ENCODE peak calls at places on chromosomes 13 and 19, in five cellular contexts. F is PC-3, T is NCI-H2081 treated with DMSO at 0.1 percent for 48 hours, R is fibroblast of the aortic adventitia, G is kidney glomerular epithelial cell. X is an unnamed sample.
A peak's percentile ranks its signal among the peaks of the same experiment; 100 is the strongest.

GRCh38 chr13:68627377-68627776 is 1397.2 kb upstream of the PCDH9 start:
- DNase-seq in F (no peak), T (no peak), R (no peak), G (no peak), X (no peak)

GRCh38 chr19:6577410-6578125 is 13.4 kb downstream of the CD70 start:
- DNase-seq in F (no peak), T (no peak), R (peak; percentile 30), G (no peak), X (no peak)

GRCh38 chr13:34174671-34175145 is 356.8 kb downstream of the RFC3 start:
- DNase-seq in F (peak; percentile 27), T (no peak), R (peak; percentile 65), G (no peak), X (no peak)

GRCh38 chr13:41284512-41285288 is 21.3 kb upstream of the MTRF1 start:
- DNase-seq in F (peak; percentile 95), T (no peak), R (peak; percentile 89), G (peak; percentile 74), X (no peak)

GRCh38 chr13:93235258-93236015 is 8.8 kb downstream of the GPC6 start:
- DNase-seq in F (no peak), T (no peak), R (peak; percentile 71), G (no peak), X (no peak)

GRCh38 chr13:113970810-113971470 is 2.9 kb downstream of the C13orf46 start:
- DNase-seq in F (peak; percentile 90), T (no peak), R (peak; percentile 67), G (no peak), X (no peak)

GRCh38 chr13:97573011-97573410 is 139.0 kb downstream of the RAP2A start:
- DNase-seq in F (no peak), T (no peak), R (no peak), G (no peak), X (no peak)

GRCh38 chr13:113863511-113864302 is at the start of gene GAS6:
- DNase-seq in F (peak; percentile 39), T (no peak), R (peak; percentile 34), G (no peak), X (no peak)

GRCh38 chr13:73599232-73600128 is 534.7 kb downstream of the KLF12 start:
- DNase-seq in F (peak; percentile 75), T (no peak), R (no peak), G (no peak), X (no peak)

GRCh38 chr19:47573076-47574026 is at the start of gene ZNF541:
- DNase-seq in F (no peak), T (no peak), R (peak; percentile 35), G (no peak), X (no peak)

GRCh38 chr13:31042501-31043165 is 110.2 kb downstream of the TEX26 start:
- DNase-seq in F (no peak), T (no peak), R (no peak), G (no peak), X (no peak)

GRCh38 chr19:17627921-17628320 is 60.2 kb downstream of the UNC13A start:
- DNase-seq in F (no peak), T (no peak), R (no peak), G (no peak), X (no peak)

GRCh38 chr13:41780736-41781708 is 179.9 kb downstream of the VWA8 start:
- DNase-seq in F (no peak), T (no peak), R (peak; percentile 83), G (peak; percentile 66), X (no peak)

X was measured in NCI-H187 treated with DMSO at 0.1 percent for 48 hours.